ENCODE peak calls at places on chromosomes 12 and 14, in eight cellular contexts. One of them, this sample, is unnamed.

GRCh38 chr12:16844875-16845274 is 238.9 kb upstream of the LMO3 start:
- DNase-seq in nephron progenitor cell: no peak
- DNase-seq in endothelial cell of umbilical vein: no peak
- DNase-seq in astrocyte: no peak
- DNase-seq in thoracic aorta: no peak
- DNase-seq in sigmoid colon: no peak
- DNase-seq in heart right ventricle: no peak
- DNase-seq in A549: peak; percentile 10
- DNase-seq in this sample: no peak

GRCh38 chr12:132886529-132887477 is 602 bp downstream of the CHFR start:
- DNase-seq in nephron progenitor cell: no peak
- DNase-seq in A549: peak; percentile 52
- DNase-seq in endothelial cell of umbilical vein: peak; percentile 17
- DNase-seq in heart right ventricle: peak; percentile 13
- DNase-seq in sigmoid colon: peak; percentile 70
- DNase-seq in thoracic aorta: no peak
- DNase-seq in astrocyte: no peak
- DNase-seq in this sample: no peak

GRCh38 chr14:32940066-32940651 is 1.5 kb downstream of the NPAS3 start:
- DNase-seq in endothelial cell of umbilical vein: peak; percentile 37
- DNase-seq in heart right ventricle: no peak
- DNase-seq in nephron progenitor cell: peak; percentile 6
- DNase-seq in A549: no peak
- DNase-seq in thoracic aorta: no peak
- DNase-seq in astrocyte: peak; percentile 65
- DNase-seq in sigmoid colon: no peak
- DNase-seq in this sample: no peak

GRCh38 chr12:2288001-2288400 is 235.2 kb downstream of the CACNA1C start:
- DNase-seq in thoracic aorta: no peak
- DNase-seq in endothelial cell of umbilical vein: no peak
- DNase-seq in A549: no peak
- DNase-seq in nephron progenitor cell: no peak
- DNase-seq in astrocyte: no peak
- DNase-seq in heart right ventricle: no peak
- DNase-seq in sigmoid colon: no peak
- DNase-seq in this sample: no peak

GRCh38 chr12:105748806-105749600 is 389.8 kb downstream of the NUAK1 start:
- DNase-seq in endothelial cell of umbilical vein: peak; percentile 86
- DNase-seq in sigmoid colon: no peak
- DNase-seq in nephron progenitor cell: no peak
- DNase-seq in A549: no peak
- DNase-seq in heart right ventricle: peak; percentile 62
- DNase-seq in astrocyte: peak; percentile 96
- DNase-seq in thoracic aorta: peak; percentile 56
- DNase-seq in this sample: no peak

GRCh38 chr12:64621257-64621942 is 11.1 kb downstream of the RASSF3 start:
- DNase-seq in nephron progenitor cell: no peak
- DNase-seq in thoracic aorta: no peak
- DNase-seq in endothelial cell of umbilical vein: peak; percentile 25
- DNase-seq in heart right ventricle: no peak
- DNase-seq in sigmoid colon: no peak
- DNase-seq in astrocyte: peak; percentile 46
- DNase-seq in A549: no peak
- DNase-seq in this sample: no peak

GRCh38 chr12:74538491-74539258 is 1.0 kb downstream of the ATXN7L3B start:
- DNase-seq in endothelial cell of umbilical vein: peak; percentile 20
- DNase-seq in thoracic aorta: no peak
- DNase-seq in heart right ventricle: no peak
- DNase-seq in astrocyte: peak; percentile 2
- DNase-seq in A549: peak; percentile 14
- DNase-seq in nephron progenitor cell: peak; percentile 11
- DNase-seq in sigmoid colon: no peak
- DNase-seq in this sample: no peak

GRCh38 chr12:5138256-5138655 is 94.6 kb downstream of the KCNA5 start:
- DNase-seq in thoracic aorta: no peak
- DNase-seq in nephron progenitor cell: no peak
- DNase-seq in sigmoid colon: no peak
- DNase-seq in A549: no peak
- DNase-seq in endothelial cell of umbilical vein: no peak
- DNase-seq in astrocyte: no peak
- DNase-seq in heart right ventricle: no peak
- DNase-seq in this sample: no peak

GRCh38 chr14:72909163-72909562 is 15.3 kb upstream of the DPF3 start:
- DNase-seq in thoracic aorta: no peak
- DNase-seq in endothelial cell of umbilical vein: no peak
- DNase-seq in astrocyte: no peak
- DNase-seq in A549: no peak
- DNase-seq in sigmoid colon: no peak
- DNase-seq in nephron progenitor cell: no peak
- DNase-seq in heart right ventricle: no peak
- DNase-seq in this sample: no peak

GRCh38 chr12:30996255-30996654 is 69.7 kb downstream of the TSPAN11 start:
- DNase-seq in astrocyte: peak; percentile 80
- DNase-seq in A549: no peak
- DNase-seq in sigmoid colon: no peak
- DNase-seq in thoracic aorta: no peak
- DNase-seq in endothelial cell of umbilical vein: peak; percentile 94
- DNase-seq in nephron progenitor cell: no peak
- DNase-seq in heart right ventricle: no peak
- DNase-seq in this sample: no peak

GRCh38 chr12:26195250-26195640 is at the start of gene SSPN:
- DNase-seq in A549: peak; percentile 33
- DNase-seq in heart right ventricle: peak; percentile 73
- DNase-seq in nephron progenitor cell: peak; percentile 63
- DNase-seq in thoracic aorta: peak; percentile 15
- DNase-seq in sigmoid colon: peak; percentile 91
- DNase-seq in astrocyte: peak; percentile 68
- DNase-seq in endothelial cell of umbilical vein: peak; percentile 46
- DNase-seq in this sample: no peak

GRCh38 chr14:35242599-35243311 is 49.4 kb upstream of the PSMA6 start:
- DNase-seq in endothelial cell of umbilical vein: no peak
- DNase-seq in thoracic aorta: no peak
- DNase-seq in sigmoid colon: no peak
- DNase-seq in heart right ventricle: no peak
- DNase-seq in astrocyte: no peak
- DNase-seq in nephron progenitor cell: no peak
- DNase-seq in A549: no peak
- DNase-seq in this sample: no peak
- TF ChIP-seq CTCF in endothelial cell of umbilical vein: no peak
- TF ChIP-seq CTCF in thoracic aorta: no peak
- TF ChIP-seq CTCF in sigmoid colon: no peak
- TF ChIP-seq CTCF in heart right ventricle: no peak
- TF ChIP-seq CTCF in astrocyte: no peak
- TF ChIP-seq CTCF in nephron progenitor cell: no peak
- TF ChIP-seq CTCF in A549: no peak
- TF ChIP-seq CTCF in this sample: no peak

GRCh38 chr12:54958048-54958658 is 26.4 kb downstream of the TESPA1 start:
- DNase-seq in nephron progenitor cell: peak; percentile 55
- DNase-seq in sigmoid colon: no peak
- DNase-seq in thoracic aorta: no peak
- DNase-seq in endothelial cell of umbilical vein: peak; percentile 70
- DNase-seq in A549: peak; percentile 75
- DNase-seq in heart right ventricle: peak; percentile 51
- DNase-seq in astrocyte: peak; percentile 38
- DNase-seq in this sample: no peak
- TF ChIP-seq CTCF in nephron progenitor cell: peak; percentile 74
- TF ChIP-seq CTCF in sigmoid colon: no peak
- TF ChIP-seq CTCF in thoracic aorta: peak; percentile 50
- TF ChIP-seq CTCF in endothelial cell of umbilical vein: peak; percentile 34
- TF ChIP-seq CTCF in A549: peak; percentile 88
- TF ChIP-seq CTCF in heart right ventricle: peak; percentile 67
- TF ChIP-seq CTCF in astrocyte: peak; percentile 81
- TF ChIP-seq CTCF in this sample: peak; percentile 83

GRCh38 chr12:3313655-3314305 is 177.2 kb upstream of the PRMT8 start:
- DNase-seq in A549: peak; percentile 55
- DNase-seq in heart right ventricle: no peak
- DNase-seq in sigmoid colon: no peak
- DNase-seq in endothelial cell of umbilical vein: peak; percentile 20
- DNase-seq in astrocyte: no peak
- DNase-seq in thoracic aorta: no peak
- DNase-seq in nephron progenitor cell: peak; percentile 42
- DNase-seq in this sample: no peak
- TF ChIP-seq CTCF in A549: peak; percentile 35
- TF ChIP-seq CTCF in heart right ventricle: peak; percentile 41
- TF ChIP-seq CTCF in sigmoid colon: no peak
- TF ChIP-seq CTCF in endothelial cell of umbilical vein: peak; percentile 62
- TF ChIP-seq CTCF in astrocyte: peak; percentile 17
- TF ChIP-seq CTCF in thoracic aorta: no peak
- TF ChIP-seq CTCF in nephron progenitor cell: peak; percentile 42
- TF ChIP-seq CTCF in this sample: no peak

DNA sequence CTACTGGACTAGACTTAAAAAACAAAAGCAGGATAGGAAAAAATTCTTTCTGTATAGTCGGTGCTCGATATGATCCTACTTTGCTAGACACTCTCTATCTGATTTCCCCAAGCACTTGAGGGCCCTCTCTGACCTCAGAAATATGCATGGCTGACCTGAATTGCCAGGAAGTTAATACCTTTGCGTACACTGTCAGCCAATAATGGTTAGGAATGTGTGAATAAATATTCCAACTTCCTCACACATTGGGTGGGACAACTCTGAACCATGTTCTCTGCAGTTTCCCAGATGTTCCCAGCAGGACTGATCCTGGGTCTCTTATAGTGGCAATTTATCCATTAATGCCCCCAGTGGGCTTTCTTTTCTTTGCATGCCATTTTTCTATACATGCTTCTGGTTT is 20.5 kb upstream of the RPL10L start:
- DNase-seq in thoracic aorta: no peak
- DNase-seq in A549: no peak
- DNase-seq in nephron progenitor cell: no peak
- DNase-seq in heart right ventricle: no peak
- DNase-seq in endothelial cell of umbilical vein: no peak
- DNase-seq in sigmoid colon: no peak
- DNase-seq in astrocyte: no peak
- DNase-seq in this sample: no peak
- TF ChIP-seq CTCF in thoracic aorta: no peak
- TF ChIP-seq CTCF in A549: no peak
- TF ChIP-seq CTCF in nephron progenitor cell: no peak
- TF ChIP-seq CTCF in heart right ventricle: no peak
- TF ChIP-seq CTCF in endothelial cell of umbilical vein: no peak
- TF ChIP-seq CTCF in sigmoid colon: no peak
- TF ChIP-seq CTCF in astrocyte: no peak
- TF ChIP-seq CTCF in this sample: no peak

GRCh38 chr14:102913341-102914211 is 8.9 kb upstream of the AMN start:
- DNase-seq in sigmoid colon: peak; percentile 54
- DNase-seq in thoracic aorta: no peak
- DNase-seq in heart right ventricle: no peak
- DNase-seq in endothelial cell of umbilical vein: no peak
- DNase-seq in nephron progenitor cell: no peak
- DNase-seq in astrocyte: no peak
- DNase-seq in A549: no peak
- DNase-seq in this sample: no peak
- TF ChIP-seq CTCF in sigmoid colon: no peak
- TF ChIP-seq CTCF in thoracic aorta: no peak
- TF ChIP-seq CTCF in heart right ventricle: no peak
- TF ChIP-seq CTCF in endothelial cell of umbilical vein: no peak
- TF ChIP-seq CTCF in nephron progenitor cell: no peak
- TF ChIP-seq CTCF in astrocyte: no peak
- TF ChIP-seq CTCF in A549: no peak
- TF ChIP-seq CTCF in this sample: no peak

DNA sequence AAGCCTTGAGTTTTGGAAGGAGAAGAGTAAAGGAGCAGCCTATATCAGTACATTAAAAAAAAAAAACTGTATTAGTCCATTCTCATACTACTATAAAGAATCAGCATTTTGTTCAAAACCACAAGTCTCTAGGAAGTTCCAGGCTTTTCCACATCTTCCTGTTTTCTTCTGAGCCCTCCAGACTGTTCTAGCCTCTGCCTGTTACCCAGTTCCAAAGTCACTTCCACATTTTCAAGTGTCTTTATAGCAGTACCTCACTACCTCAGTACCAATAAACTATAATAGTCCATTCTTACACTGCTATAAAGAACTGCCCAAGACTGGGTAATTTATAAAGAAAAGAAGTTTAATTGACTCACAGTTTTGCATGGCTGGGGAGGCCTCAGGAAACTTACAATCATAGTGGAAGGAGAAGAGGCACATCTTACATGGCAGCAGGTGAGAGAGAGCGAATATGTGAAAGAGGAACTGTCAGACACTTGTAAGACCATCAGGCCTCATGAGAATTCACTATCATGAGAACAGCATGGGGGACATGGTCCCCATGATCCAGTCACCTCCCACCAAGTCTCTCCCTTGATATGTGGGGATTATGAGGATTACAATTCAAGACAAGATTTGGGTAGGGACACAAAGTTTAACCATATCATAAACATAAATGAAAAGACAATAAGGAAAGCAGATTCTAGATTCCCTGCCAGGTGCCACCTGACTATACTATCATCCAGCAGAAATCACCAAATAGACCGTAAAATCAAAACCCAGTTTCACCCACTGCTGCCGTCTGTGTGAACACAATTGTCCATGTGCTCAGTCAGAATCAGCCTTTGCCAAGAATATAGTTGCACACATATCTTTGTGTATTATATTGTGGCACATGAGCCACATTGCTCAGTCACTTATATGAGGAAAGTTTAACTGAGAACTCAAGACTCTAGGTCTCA is 27.8 kb downstream of the TOGARAM1 start:
- DNase-seq in heart right ventricle: no peak
- DNase-seq in nephron progenitor cell: no peak
- DNase-seq in sigmoid colon: no peak
- DNase-seq in astrocyte: no peak
- DNase-seq in endothelial cell of umbilical vein: no peak
- DNase-seq in thoracic aorta: no peak
- DNase-seq in A549: no peak
- DNase-seq in this sample: no peak
- TF ChIP-seq CTCF in heart right ventricle: no peak
- TF ChIP-seq CTCF in nephron progenitor cell: no peak
- TF ChIP-seq CTCF in sigmoid colon: no peak
- TF ChIP-seq CTCF in astrocyte: no peak
- TF ChIP-seq CTCF in endothelial cell of umbilical vein: no peak
- TF ChIP-seq CTCF in thoracic aorta: no peak
- TF ChIP-seq CTCF in A549: no peak
- TF ChIP-seq CTCF in this sample: no peak

This sample was measured in natural killer cell.